ENCODE peak calls at places on chromosome X, in six cellular contexts. A is adrenal gland, Y is colonic mucosa, N is left ventricle myocardium inferior, D is cardiac muscle cell, L is fibroblast of lung. W is an unnamed sample.

GRCh38 chrX:35590210-35590609 is 207.9 kb upstream of the MAGEB16 start:
- DNase-seq in A (no peak), Y (no peak), N (no peak), D (no peak), L (no peak), W (no peak)

GRCh38 chrX:21996872-21997271 is 35.3 kb upstream of the PHEX start:
- DNase-seq in A (no peak), Y (no peak), N (no peak), D (no peak), L (peak; percentile 46), W (no peak)

GRCh38 chrX:125622899-125623298 is 303.2 kb downstream of the TEX13C start:
- DNase-seq in A (no peak), Y (no peak), N (no peak), D (no peak), L (no peak), W (no peak)

GRCh38 chrX:63993936-63994335 is 208.9 kb upstream of the ARHGEF9 start:
- DNase-seq in A (no peak), Y (no peak), N (no peak), D (no peak), L (no peak), W (no peak)

GRCh38 chrX:133838761-133839676 is 146.4 kb downstream of the GPC3 start:
- DNase-seq in A (peak; percentile 36), Y (peak; percentile 50), N (no peak), D (peak; percentile 76), L (peak; percentile 14), W (peak; percentile 82)

GRCh38 chrX:11293113-11293512 is at the start of gene AMELX:
- DNase-seq in A (no peak), Y (no peak), N (no peak), D (no peak), L (no peak), W (no peak)

GRCh38 chrX:118177708-118178107 is 61.1 kb upstream of the KLHL13 start:
- DNase-seq in A (no peak), Y (no peak), N (no peak), D (no peak), L (no peak), W (no peak)

GRCh38 chrX:124223524-124223923 is 108.9 kb upstream of the TEX13D start:
- DNase-seq in A (no peak), Y (no peak), N (no peak), D (peak; percentile 25), L (no peak), W (peak; percentile 59)

GRCh38 chrX:6849711-6850415 is 297.6 kb upstream of the STS start:
- DNase-seq in A (no peak), Y (no peak), N (no peak), D (peak; percentile 63), L (peak; percentile 20), W (no peak)

GRCh38 chrX:24846551-24847170 is 152.9 kb downstream of the POLA1 start:
- DNase-seq in A (peak; percentile 17), Y (no peak), N (no peak), D (no peak), L (peak; percentile 12), W (no peak)

GRCh38 chrX:10111364-10112148 is 45.2 kb upstream of the CLCN4 start:
- DNase-seq in A (peak; percentile 66), Y (no peak), N (peak; percentile 44), D (no peak), L (no peak), W (no peak)

GRCh38 chrX:100946521-100946920 is 17.8 kb upstream of the XKRX start:
- DNase-seq in A (no peak), Y (no peak), N (no peak), D (no peak), L (peak; percentile 3), W (no peak)

GRCh38 chrX:54182864-54183613 is at the start of gene FAM120C:
- DNase-seq in A (peak; percentile 77), Y (peak; percentile 75), N (peak; percentile 71), D (peak; percentile 69), L (peak; percentile 73), W (peak; percentile 87)

GRCh38 chrX:136497556-136498048 is at the start of gene HTATSF1:
- DNase-seq in A (no peak), Y (no peak), N (no peak), D (peak; percentile 22), L (no peak), W (no peak)

GRCh38 chrX:17595456-17596035 is 141.7 kb upstream of the SCML1 start:
- DNase-seq in A (no peak), Y (no peak), N (no peak), D (no peak), L (peak; percentile 88), W (no peak)

GRCh38 chrX:40314070-40314469 is 216.3 kb upstream of the BCOR start:
- DNase-seq in A (no peak), Y (no peak), N (no peak), D (peak; percentile 18), L (no peak), W (peak; percentile 89)

GRCh38 chrX:48521353-48522243 is at the start of gene EBP:
- DNase-seq in A (peak; percentile 92), Y (peak; percentile 95), N (peak; percentile 86), D (peak; percentile 88), L (peak; percentile 81), W (peak; percentile 96)

GRCh38 chrX:68719181-68719903 is 71.9 kb downstream of the STARD8 start:
- DNase-seq in A (no peak), Y (no peak), N (no peak), D (no peak), L (no peak), W (no peak)

GRCh38 chrX:68717196-68717595 is 69.7 kb downstream of the STARD8 start:
- DNase-seq in A (no peak), Y (no peak), N (no peak), D (no peak), L (no peak), W (no peak)

GRCh38 chrX:68719904-68720614 is 72.6 kb downstream of the STARD8 start:
- DNase-seq in A (no peak), Y (no peak), N (no peak), D (no peak), L (no peak), W (peak; percentile 57)

GRCh38 chrX:68718443-68718820 is 71.0 kb downstream of the STARD8 start:
- DNase-seq in A (no peak), Y (no peak), N (no peak), D (no peak), L (no peak), W (no peak)

DNA sequence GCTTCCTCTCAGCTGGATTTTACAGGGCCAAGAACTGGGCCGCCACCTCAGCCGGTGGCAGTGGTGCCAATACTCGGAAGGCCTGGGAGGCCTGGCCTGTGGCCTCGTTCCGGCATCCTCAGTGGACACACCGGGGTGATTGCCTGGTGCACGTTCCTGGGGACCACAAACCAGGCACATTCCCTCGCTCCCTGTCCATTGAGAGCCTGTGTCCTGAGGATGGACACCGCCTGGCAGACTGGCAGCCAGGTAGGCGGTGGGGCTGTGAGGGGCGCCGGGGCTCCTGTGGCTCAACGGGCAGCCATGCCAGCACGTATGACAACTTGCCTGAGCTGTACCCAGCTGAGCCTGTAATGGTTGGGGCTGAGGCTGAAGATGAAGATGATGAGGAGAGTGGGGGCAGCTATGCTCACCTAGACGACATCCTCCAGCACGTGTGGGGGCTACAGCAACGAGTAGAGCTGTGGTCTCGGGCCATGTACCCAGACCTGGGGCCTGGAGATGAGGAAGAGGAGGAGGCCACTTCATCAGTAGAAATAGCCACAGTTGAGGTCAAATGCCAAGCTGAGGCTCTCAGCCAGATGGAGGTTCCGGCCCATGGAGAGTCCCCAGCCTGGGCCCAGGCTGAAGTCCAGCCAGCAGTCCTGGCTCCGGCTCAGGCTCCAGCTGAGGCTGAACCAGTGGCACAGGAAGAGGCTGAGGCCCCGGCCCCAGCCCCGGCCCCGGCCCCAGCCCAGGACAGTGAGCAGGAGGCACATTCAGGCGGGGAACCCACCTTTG is 70.4 kb downstream of the STARD8 start:
- DNase-seq in A (peak; percentile 2), Y (no peak), N (no peak), D (no peak), L (no peak), W (no peak)
- H3K4me3 ChIP-seq in A (no peak overlapping the region), Y (no peak overlapping the region), N (no peak overlapping the region), D (no peak overlapping the region), L (no peak overlapping the region), W (no peak overlapping the region)

GRCh38 chrX:103774070-103774642 is 2.5 kb upstream of the PLP1 start:
- DNase-seq in A (peak; percentile 20), Y (no peak), N (no peak), D (peak; percentile 17), L (peak; percentile 25), W (peak; percentile 87)
- H3K27ac ChIP-seq in A (no peak overlapping the region), Y (no peak overlapping the region), N (no peak overlapping the region), D (no peak overlapping the region), L (no peak overlapping the region), W (no peak overlapping the region)

GRCh38 chrX:129577473-129577872 is 37.4 kb downstream of the OCRL start:
- DNase-seq in A (peak; percentile 50), Y (no peak), N (no peak), D (no peak), L (peak; percentile 84), W (no peak)
- H3K36me3 ChIP-seq in A (peaks cover 17% of the 10 kb centered on the region), Y (no peaks in the 10 kb centered on the region), N (peaks cover 23% of the 10 kb centered on the region), D (peaks cover 7% of the 10 kb centered on the region), L (peaks cover 2% of the 10 kb centered on the region), W (peaks cover 40% of the 10 kb centered on the region)

GRCh38 chrX:149877157-149877556 is 3.8 kb upstream of the MAGEA8 start:
- DNase-seq in A (no peak), Y (no peak), N (no peak), D (no peak), L (no peak), W (no peak)

GRCh38 chrX:149870840-149871239 is 10.1 kb upstream of the MAGEA8 start:
- DNase-seq in A (no peak), Y (no peak), N (no peak), D (no peak), L (no peak), W (no peak)

GRCh38 chrX:149871433-149871832 is 9.6 kb upstream of the MAGEA8 start:
- DNase-seq in A (no peak), Y (no peak), N (no peak), D (no peak), L (no peak), W (no peak)

GRCh38 chrX:149867488-149867887 is 13.5 kb upstream of the MAGEA8 start:
- DNase-seq in A (no peak), Y (no peak), N (no peak), D (no peak), L (no peak), W (no peak)

GRCh38 chrX:149871940-149872339 is 9.0 kb upstream of the MAGEA8 start:
- DNase-seq in A (no peak), Y (peak; percentile 27), N (no peak), D (peak; percentile 10), L (peak; percentile 10), W (peak; percentile 81)
- H3K4me3 ChIP-seq in A (no peak overlapping the region), Y (no peak overlapping the region), N (no peak overlapping the region), D (no peak overlapping the region), L (no peak overlapping the region), W (no peak overlapping the region)

DNA sequence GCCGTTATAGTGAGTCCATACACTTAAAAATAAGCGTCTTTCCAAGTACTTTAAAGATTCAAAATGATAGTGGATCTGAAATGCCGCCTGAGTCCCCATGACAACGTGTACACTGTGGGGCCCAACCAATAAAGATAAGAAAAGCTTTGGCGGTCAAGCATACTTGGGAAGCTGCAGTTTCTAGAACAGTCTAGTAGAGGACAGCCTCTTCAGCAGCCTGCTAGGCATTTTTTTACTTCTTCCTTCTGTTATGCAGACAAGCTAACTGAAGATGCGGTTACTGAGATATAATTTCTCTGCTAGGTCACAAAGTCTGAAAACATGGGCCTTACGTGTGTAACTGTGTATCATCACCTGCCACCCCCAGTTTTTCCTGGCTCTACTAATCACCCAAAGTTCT is 402 bp upstream of the UPRT start:
- DNase-seq in A (no peak), Y (peak; percentile 30), N (no peak), D (no peak), L (no peak), W (no peak)
- H3K27ac ChIP-seq in A (peak overlapping the region; percentile 93), Y (peak overlapping the region; percentile 87), N (peak overlapping the region; percentile 93), D (peak overlapping the region; percentile 82), L (peak overlapping the region; percentile 32), W (no peak overlapping the region)